ENCODE peak calls at places on chromosomes 7 and 10, in five cellular contexts. One of them, this sample, is unnamed. For H3K4me1, the result is how much of the 10 kb centered on the place peaks cover.

GRCh38 chr10:12958546-12959110 is 42.9 kb downstream of the CCDC3 start:
- DNase-seq in left lung: no peak
- DNase-seq in fibroblast of lung: no peak
- DNase-seq in transverse colon: no peak
- DNase-seq in colonic mucosa: no peak
- DNase-seq in this sample: no peak

GRCh38 chr10:127762925-127763324 is 25.9 kb downstream of the FOXI2 start:
- DNase-seq in left lung: no peak
- DNase-seq in fibroblast of lung: no peak
- DNase-seq in colonic mucosa: no peak
- DNase-seq in transverse colon: no peak
- DNase-seq in this sample: no peak

GRCh38 chr10:47160229-47160908 is 139.6 kb upstream of the GDF10 start:
- DNase-seq in left lung: no peak
- DNase-seq in transverse colon: no peak
- DNase-seq in fibroblast of lung: no peak
- DNase-seq in colonic mucosa: no peak
- DNase-seq in this sample: no peak

GRCh38 chr7:64494912-64495461 is 67.9 kb downstream of the ZNF680 start:
- DNase-seq in colonic mucosa: no peak
- DNase-seq in transverse colon: no peak
- DNase-seq in fibroblast of lung: no peak
- DNase-seq in left lung: peak
- DNase-seq in this sample: peak

GRCh38 chr7:33050425-33051318 is 11.9 kb downstream of the NT5C3A start:
- DNase-seq in colonic mucosa: peak
- DNase-seq in left lung: no peak
- DNase-seq in transverse colon: no peak
- DNase-seq in fibroblast of lung: peak
- DNase-seq in this sample: no peak

GRCh38 chr10:130432271-130432670 is 296.1 kb downstream of the GLRX3 start:
- DNase-seq in transverse colon: no peak
- DNase-seq in colonic mucosa: no peak
- DNase-seq in left lung: no peak
- DNase-seq in fibroblast of lung: no peak
- DNase-seq in this sample: no peak

GRCh38 chr10:56633876-56634452 is 272.9 kb upstream of the ZWINT start:
- DNase-seq in colonic mucosa: no peak
- DNase-seq in fibroblast of lung: no peak
- DNase-seq in transverse colon: no peak
- DNase-seq in left lung: no peak
- DNase-seq in this sample: no peak

GRCh38 chr7:149854611-149855367 is 16.6 kb downstream of the ZNF862 start:
- DNase-seq in colonic mucosa: peak
- DNase-seq in left lung: no peak
- DNase-seq in fibroblast of lung: peak
- DNase-seq in transverse colon: peak
- DNase-seq in this sample: peak

GRCh38 chr7:80637911-80638765 is at the start of gene CD36:
- DNase-seq in left lung: no peak
- DNase-seq in transverse colon: no peak
- DNase-seq in colonic mucosa: no peak
- DNase-seq in fibroblast of lung: no peak
- DNase-seq in this sample: no peak

GRCh38 chr10:95511314-95511713 is 49.9 kb downstream of the SORBS1 start:
- DNase-seq in transverse colon: no peak
- DNase-seq in fibroblast of lung: no peak
- DNase-seq in left lung: no peak
- DNase-seq in colonic mucosa: no peak
- DNase-seq in this sample: no peak

GRCh38 chr10:86586516-86586915 is 64.9 kb upstream of the WAPL start:
- DNase-seq in left lung: no peak
- DNase-seq in transverse colon: no peak
- DNase-seq in fibroblast of lung: no peak
- DNase-seq in colonic mucosa: no peak
- DNase-seq in this sample: no peak

GRCh38 chr7:35646289-35647033 is 48.5 kb downstream of the HERPUD2 start:
- DNase-seq in transverse colon: no peak
- DNase-seq in colonic mucosa: no peak
- DNase-seq in fibroblast of lung: peak
- DNase-seq in left lung: no peak
- DNase-seq in this sample: no peak

GRCh38 chr10:91944880-91945630 is 21.5 kb downstream of the BTAF1 start:
- DNase-seq in fibroblast of lung: no peak
- DNase-seq in transverse colon: no peak
- DNase-seq in left lung: no peak
- DNase-seq in colonic mucosa: no peak
- DNase-seq in this sample: no peak

GRCh38 chr10:26217396-26218105 is 977 bp downstream of the GAD2 start:
- DNase-seq in colonic mucosa: no peak
- DNase-seq in fibroblast of lung: no peak
- DNase-seq in transverse colon: no peak
- DNase-seq in left lung: no peak
- DNase-seq in this sample: peak

GRCh38 chr10:74822101-74822500 is 4.3 kb upstream of the KAT6B start:
- DNase-seq in colonic mucosa: no peak
- DNase-seq in transverse colon: no peak
- DNase-seq in left lung: no peak
- DNase-seq in fibroblast of lung: no peak
- DNase-seq in this sample: no peak

GRCh38 chr10:15461353-15462108 is 90.4 kb upstream of the FAM171A1 start:
- DNase-seq in colonic mucosa: peak
- DNase-seq in fibroblast of lung: peak
- DNase-seq in left lung: no peak
- DNase-seq in transverse colon: peak
- DNase-seq in this sample: peak

GRCh38 chr10:58502956-58503355 is 9.7 kb upstream of the BICC1 start:
- DNase-seq in left lung: no peak
- DNase-seq in colonic mucosa: no peak
- DNase-seq in fibroblast of lung: no peak
- DNase-seq in transverse colon: no peak
- DNase-seq in this sample: no peak

GRCh38 chr7:130274983-130275649 is 8.5 kb downstream of the CPA2 start:
- DNase-seq in fibroblast of lung: no peak
- DNase-seq in colonic mucosa: no peak
- DNase-seq in transverse colon: no peak
- DNase-seq in left lung: no peak
- DNase-seq in this sample: peak

GRCh38 chr7:37065779-37066271 is 341.5 kb upstream of the AOAH start:
- DNase-seq in colonic mucosa: no peak
- DNase-seq in transverse colon: no peak
- DNase-seq in left lung: no peak
- DNase-seq in fibroblast of lung: no peak
- DNase-seq in this sample: no peak

GRCh38 chr7:6643915-6644625 is 7.0 kb downstream of the ZNF316 start:
- DNase-seq in fibroblast of lung: no peak
- DNase-seq in transverse colon: no peak
- DNase-seq in colonic mucosa: no peak
- DNase-seq in left lung: peak
- DNase-seq in this sample: no peak

GRCh38 chr10:97106207-97106606 is 79.6 kb downstream of the SLIT1 start:
- DNase-seq in colonic mucosa: no peak
- DNase-seq in fibroblast of lung: no peak
- DNase-seq in left lung: no peak
- DNase-seq in transverse colon: no peak
- DNase-seq in this sample: no peak

GRCh38 chr7:111242361-111242760 is 151.4 kb downstream of the LRRN3 start:
- DNase-seq in fibroblast of lung: no peak
- DNase-seq in left lung: no peak
- DNase-seq in colonic mucosa: no peak
- DNase-seq in transverse colon: no peak
- DNase-seq in this sample: no peak

GRCh38 chr7:123662293-123662692 is 6.6 kb downstream of the LMOD2 start:
- DNase-seq in left lung: no peak
- DNase-seq in transverse colon: no peak
- DNase-seq in colonic mucosa: no peak
- DNase-seq in fibroblast of lung: no peak
- DNase-seq in this sample: no peak

GRCh38 chr7:93171606-93172226 is 23.5 kb upstream of the SAMD9L start:
- DNase-seq in colonic mucosa: no peak
- DNase-seq in transverse colon: no peak
- DNase-seq in left lung: no peak
- DNase-seq in fibroblast of lung: peak
- DNase-seq in this sample: no peak

GRCh38 chr7:32290015-32290414 is 200.2 kb downstream of the LSM5 start:
- DNase-seq in fibroblast of lung: no peak
- DNase-seq in colonic mucosa: no peak
- DNase-seq in transverse colon: no peak
- DNase-seq in left lung: no peak
- DNase-seq in this sample: peak

GRCh38 chr7:1494447-1494846 is 9.7 kb downstream of the INTS1 start:
- DNase-seq in transverse colon: no peak
- DNase-seq in left lung: no peak
- DNase-seq in colonic mucosa: no peak
- DNase-seq in fibroblast of lung: no peak
- DNase-seq in this sample: no peak

GRCh38 chr10:21069929-21070363 is 172.8 kb upstream of the NEBL start:
- DNase-seq in colonic mucosa: no peak
- DNase-seq in left lung: no peak
- DNase-seq in fibroblast of lung: no peak
- DNase-seq in transverse colon: no peak
- DNase-seq in this sample: no peak
- H3K27ac ChIP-seq in colonic mucosa: no peak
- H3K27ac ChIP-seq in left lung: no peak
- H3K27ac ChIP-seq in fibroblast of lung: no peak
- H3K27ac ChIP-seq in transverse colon: no peak
- H3K27ac ChIP-seq in this sample: peak

DNA sequence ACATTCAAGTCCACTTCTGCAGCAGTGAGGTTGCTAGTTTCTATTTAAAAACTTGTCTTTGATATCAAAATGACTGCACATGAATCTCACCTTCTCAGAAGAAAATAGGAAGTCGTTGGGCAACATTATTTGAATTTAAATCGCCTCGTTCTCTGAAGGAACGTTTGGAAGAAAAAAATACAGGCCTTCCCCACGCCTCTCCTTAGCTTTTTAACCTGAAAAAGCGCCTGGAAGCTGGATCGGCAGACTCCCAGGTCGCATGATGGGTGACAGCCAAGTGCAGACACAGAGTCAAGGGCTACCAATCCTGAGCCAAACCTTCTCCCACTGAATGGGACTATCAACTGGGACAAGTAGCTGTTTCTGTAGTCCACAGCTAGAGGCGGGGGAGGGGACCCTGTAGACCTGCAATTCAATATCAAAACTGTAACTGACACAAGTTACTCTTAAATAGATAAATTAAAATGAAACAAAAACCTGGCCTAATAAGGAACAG is 2.2 kb downstream of the FAM53B start:
- DNase-seq in fibroblast of lung: no peak
- DNase-seq in colonic mucosa: no peak
- DNase-seq in transverse colon: peak
- DNase-seq in left lung: no peak
- DNase-seq in this sample: peak
- H3K4me1 ChIP-seq in fibroblast of lung: under half
- H3K4me1 ChIP-seq in colonic mucosa: under half
- H3K4me1 ChIP-seq in transverse colon: half or more
- H3K4me1 ChIP-seq in left lung: half or more
- H3K4me1 ChIP-seq in this sample: under half

DNA sequence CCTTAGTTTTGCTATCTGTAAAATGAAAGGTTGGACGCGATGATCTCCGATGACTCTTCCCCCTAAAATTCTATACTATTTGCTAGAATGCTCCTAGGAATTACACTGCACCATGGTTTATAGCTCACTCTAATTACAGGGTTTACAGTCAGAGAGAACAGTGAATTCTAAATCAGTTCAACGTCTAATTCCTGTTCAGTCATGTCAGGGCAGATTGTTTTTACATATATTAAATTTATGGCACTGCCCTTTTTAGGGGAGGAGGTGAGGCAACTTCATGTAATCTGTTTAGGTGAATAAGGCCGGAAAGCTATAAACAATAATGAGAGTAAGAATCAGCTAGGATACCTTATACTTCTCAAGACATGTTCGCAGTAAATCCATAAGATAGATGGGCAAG is 293.9 kb downstream of the BAMBI start:
- DNase-seq in transverse colon: no peak
- DNase-seq in colonic mucosa: no peak
- DNase-seq in fibroblast of lung: no peak
- DNase-seq in left lung: no peak
- DNase-seq in this sample: no peak
- H3K27ac ChIP-seq in transverse colon: no peak
- H3K27ac ChIP-seq in colonic mucosa: no peak
- H3K27ac ChIP-seq in fibroblast of lung: no peak
- H3K27ac ChIP-seq in left lung: no peak
- H3K27ac ChIP-seq in this sample: no peak

GRCh38 chr10:13961096-13961495 is 369.6 kb downstream of the FRMD4A start:
- DNase-seq in transverse colon: no peak
- DNase-seq in left lung: no peak
- DNase-seq in colonic mucosa: no peak
- DNase-seq in fibroblast of lung: peak
- DNase-seq in this sample: no peak
- H3K4me1 ChIP-seq in transverse colon: under half
- H3K4me1 ChIP-seq in left lung: under half
- H3K4me1 ChIP-seq in colonic mucosa: under half
- H3K4me1 ChIP-seq in fibroblast of lung: under half
- H3K4me1 ChIP-seq in this sample: under half

DNA sequence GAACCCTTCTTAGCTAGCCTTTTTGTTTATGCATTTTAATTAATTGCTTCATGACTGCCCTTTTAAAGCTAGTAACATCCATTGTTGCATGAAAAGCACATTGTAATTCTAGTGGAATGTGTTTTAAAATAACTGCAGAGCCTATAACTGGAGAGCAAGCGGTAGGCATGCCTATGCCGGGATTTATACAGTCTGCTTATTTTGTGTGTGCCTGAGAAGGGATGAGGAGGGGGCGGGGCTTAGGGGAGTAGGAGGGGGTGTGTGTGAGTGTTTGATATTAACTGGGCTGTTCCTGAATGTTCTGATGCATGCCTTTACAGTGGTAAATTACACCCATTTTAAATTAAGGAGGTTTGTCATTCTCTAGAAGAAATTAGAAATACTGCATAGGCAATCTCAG is 208.1 kb downstream of the TCF7L2 start:
- DNase-seq in fibroblast of lung: peak
- DNase-seq in transverse colon: no peak
- DNase-seq in left lung: no peak
- DNase-seq in colonic mucosa: no peak
- DNase-seq in this sample: no peak
- H3K27ac ChIP-seq in fibroblast of lung: no peak
- H3K27ac ChIP-seq in transverse colon: no peak
- H3K27ac ChIP-seq in left lung: no peak
- H3K27ac ChIP-seq in colonic mucosa: no peak
- H3K27ac ChIP-seq in this sample: no peak

DNA sequence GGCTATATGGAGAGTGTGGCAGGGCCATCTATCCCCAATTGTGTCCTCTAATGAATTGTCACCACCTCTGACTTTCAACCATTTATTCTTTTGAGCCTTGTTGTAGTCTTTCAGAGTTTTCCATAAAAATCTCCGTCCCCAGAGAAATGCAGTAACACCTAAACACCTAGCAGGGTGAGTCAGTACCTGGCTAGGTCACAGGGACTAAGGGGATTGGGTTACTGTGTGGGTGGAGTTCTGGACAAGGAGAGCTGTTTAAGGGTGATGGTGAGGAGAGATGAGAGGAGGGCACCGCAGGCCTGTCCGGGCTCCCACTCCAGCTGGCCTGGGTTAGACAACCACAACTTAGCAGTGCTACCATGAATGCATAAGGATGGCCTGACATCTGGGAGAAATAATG is 186.2 kb upstream of the LYZL1 start:
- DNase-seq in fibroblast of lung: no peak
- DNase-seq in colonic mucosa: no peak
- DNase-seq in left lung: no peak
- DNase-seq in transverse colon: no peak
- DNase-seq in this sample: no peak
- H3K4me1 ChIP-seq in fibroblast of lung: under half
- H3K4me1 ChIP-seq in colonic mucosa: under half
- H3K4me1 ChIP-seq in left lung: under half
- H3K4me1 ChIP-seq in transverse colon: under half
- H3K4me1 ChIP-seq in this sample: under half